ENCODE peak calls at places on chromosomes 11 and 22, in six cellular contexts. B, S, W, Z, L and T are unnamed samples.

GRCh38 chr11:18657696-18658095 is 23.6 kb upstream of the SPTY2D1 start:
- DNase-seq in B (no peak), S (no peak), W (no peak), Z (no peak), L (peak; percentile 65), T (no peak)

GRCh38 chr22:24186892-24187670 is 5.8 kb downstream of the SUSD2 start:
- DNase-seq in B (no peak), S (no peak), W (no peak), Z (no peak), L (no peak), T (no peak)

GRCh38 chr11:22566293-22566692 is 59.3 kb downstream of the FANCF start:
- DNase-seq in B (no peak), S (no peak), W (no peak), Z (no peak), L (no peak), T (no peak)

GRCh38 chr22:19176732-19177131 is 1.8 kb downstream of the SLC25A1 start:
- DNase-seq in B (no peak), S (no peak), W (no peak), Z (no peak), L (no peak), T (no peak)

GRCh38 chr22:42993651-42994275 is 21.2 kb downstream of the PACSIN2 start:
- DNase-seq in B (no peak), S (no peak), W (peak; percentile 63), Z (no peak), L (peak; percentile 71), T (no peak)

GRCh38 chr11:59899532-59899931 is 20.9 kb downstream of the OOSP3 start:
- DNase-seq in B (no peak), S (no peak), W (peak; percentile 14), Z (no peak), L (peak; percentile 76), T (no peak)

GRCh38 chr11:36376315-36376887 is 80.3 kb downstream of the PRR5L start:
- DNase-seq in B (no peak), S (no peak), W (peak; percentile 55), Z (no peak), L (no peak), T (peak; percentile 18)

GRCh38 chr11:6319001-6319878 is 1.1 kb downstream of the CAVIN3 start:
- DNase-seq in B (no peak), S (peak; percentile 42), W (peak; percentile 63), Z (no peak), L (no peak), T (peak; percentile 52)

GRCh38 chr11:125494987-125495725 is 909 bp downstream of the FEZ1 start:
- DNase-seq in B (peak; percentile 29), S (peak; percentile 8), W (peak; percentile 23), Z (peak; percentile 51), L (no peak), T (peak; percentile 16)

GRCh38 chr11:96259053-96259837 is 83.8 kb downstream of the MAML2 start:
- DNase-seq in B (peak; percentile 80), S (no peak), W (peak; percentile 73), Z (no peak), L (no peak), T (no peak)